ENCODE peak calls at places on chromosomes 12 and 14, in seven cellular contexts. One of them, this sample, is unnamed.

GRCh38 chr12:129771238-129771637 is 132.6 kb downstream of the TMEM132D start:
- DNase-seq in effector CD8-positive, alpha-beta T cell: no peak
- DNase-seq in AG09319: no peak
- DNase-seq in GM10248: no peak
- DNase-seq in AG10803: no peak
- DNase-seq in GM04503: no peak
- DNase-seq in HuH-7.5: no peak
- DNase-seq in this sample: no peak

GRCh38 chr12:5433081-5433839 is 1.4 kb downstream of the NTF3 start:
- DNase-seq in effector CD8-positive, alpha-beta T cell: no peak
- DNase-seq in AG09319: no peak
- DNase-seq in GM10248: no peak
- DNase-seq in AG10803: peak
- DNase-seq in GM04503: no peak
- DNase-seq in HuH-7.5: peak
- DNase-seq in this sample: no peak

GRCh38 chr12:39103552-39104165 is 198.3 kb upstream of the CPNE8 start:
- DNase-seq in effector CD8-positive, alpha-beta T cell: no peak
- DNase-seq in AG09319: peak
- DNase-seq in GM10248: peak
- DNase-seq in AG10803: peak
- DNase-seq in GM04503: no peak
- DNase-seq in HuH-7.5: peak
- DNase-seq in this sample: peak

GRCh38 chr14:104865069-104865630 is at the start of gene CEP170B:
- DNase-seq in effector CD8-positive, alpha-beta T cell: peak
- DNase-seq in AG09319: no peak
- DNase-seq in GM10248: peak
- DNase-seq in AG10803: peak
- DNase-seq in GM04503: no peak
- DNase-seq in HuH-7.5: peak
- DNase-seq in this sample: no peak

GRCh38 chr12:104680070-104680469 is 223.3 kb downstream of the CHST11 start:
- DNase-seq in effector CD8-positive, alpha-beta T cell: no peak
- DNase-seq in AG09319: no peak
- DNase-seq in GM10248: peak
- DNase-seq in AG10803: no peak
- DNase-seq in GM04503: no peak
- DNase-seq in HuH-7.5: no peak
- DNase-seq in this sample: peak

GRCh38 chr14:95190857-95191256 is 33.5 kb upstream of the DICER1 start:
- DNase-seq in effector CD8-positive, alpha-beta T cell: no peak
- DNase-seq in AG09319: no peak
- DNase-seq in GM10248: no peak
- DNase-seq in AG10803: no peak
- DNase-seq in GM04503: no peak
- DNase-seq in HuH-7.5: no peak
- DNase-seq in this sample: no peak

GRCh38 chr14:89965839-89966238 is 10.1 kb downstream of the TDP1 start:
- DNase-seq in effector CD8-positive, alpha-beta T cell: no peak
- DNase-seq in AG09319: no peak
- DNase-seq in GM10248: no peak
- DNase-seq in AG10803: no peak
- DNase-seq in GM04503: no peak
- DNase-seq in HuH-7.5: no peak
- DNase-seq in this sample: no peak

GRCh38 chr12:49223590-49224369 is 34.9 kb upstream of the TUBA1A start:
- DNase-seq in effector CD8-positive, alpha-beta T cell: no peak
- DNase-seq in AG09319: no peak
- DNase-seq in GM10248: no peak
- DNase-seq in AG10803: no peak
- DNase-seq in GM04503: no peak
- DNase-seq in HuH-7.5: no peak
- DNase-seq in this sample: no peak

GRCh38 chr12:62285284-62285683 is 25.1 kb downstream of the USP15 start:
- DNase-seq in effector CD8-positive, alpha-beta T cell: no peak
- DNase-seq in AG09319: no peak
- DNase-seq in GM10248: no peak
- DNase-seq in AG10803: no peak
- DNase-seq in GM04503: no peak
- DNase-seq in HuH-7.5: no peak
- DNase-seq in this sample: no peak

GRCh38 chr12:15336772-15337553 is 14.7 kb downstream of the PTPRO start:
- DNase-seq in effector CD8-positive, alpha-beta T cell: no peak
- DNase-seq in AG09319: peak
- DNase-seq in GM10248: no peak
- DNase-seq in AG10803: peak
- DNase-seq in GM04503: peak
- DNase-seq in HuH-7.5: no peak
- DNase-seq in this sample: no peak

GRCh38 chr14:54002653-54003052 is 46.0 kb upstream of the BMP4 start:
- DNase-seq in effector CD8-positive, alpha-beta T cell: no peak
- DNase-seq in AG09319: no peak
- DNase-seq in GM10248: no peak
- DNase-seq in AG10803: peak
- DNase-seq in GM04503: peak
- DNase-seq in HuH-7.5: no peak
- DNase-seq in this sample: no peak

GRCh38 chr12:131101006-131101405 is 147.3 kb downstream of the ADGRD1 start:
- DNase-seq in effector CD8-positive, alpha-beta T cell: no peak
- DNase-seq in AG09319: no peak
- DNase-seq in GM10248: no peak
- DNase-seq in AG10803: no peak
- DNase-seq in GM04503: no peak
- DNase-seq in HuH-7.5: no peak
- DNase-seq in this sample: no peak

GRCh38 chr14:33720388-33720787 is 230.5 kb downstream of the EGLN3 start:
- DNase-seq in effector CD8-positive, alpha-beta T cell: no peak
- DNase-seq in AG09319: no peak
- DNase-seq in GM10248: no peak
- DNase-seq in AG10803: no peak
- DNase-seq in GM04503: no peak
- DNase-seq in HuH-7.5: no peak
- DNase-seq in this sample: no peak

This sample was measured in GM12865.